ENCODE peak calls at places on chromosomes 16 and 17, in five cellular contexts. One of them, this sample, is unnamed. For H3K4me1 and H3K36me3, the result is how much of the 10 kb centered on the place peaks cover.

GRCh38 chr16:17887963-17888362 is 417.2 kb upstream of the XYLT1 start:
- DNase-seq in GM23338: no peak
- DNase-seq in esophagus muscularis mucosa: peak
- DNase-seq in transverse colon: no peak
- DNase-seq in endothelial cell of umbilical vein: no peak
- DNase-seq in this sample: no peak

GRCh38 chr16:68097088-68097487 is 11.9 kb downstream of the NFATC3 start:
- DNase-seq in GM23338: no peak
- DNase-seq in esophagus muscularis mucosa: no peak
- DNase-seq in transverse colon: no peak
- DNase-seq in endothelial cell of umbilical vein: no peak
- DNase-seq in this sample: no peak

GRCh38 chr17:34173221-34173620 is 81.9 kb upstream of the CCL2 start:
- DNase-seq in transverse colon: no peak
- DNase-seq in endothelial cell of umbilical vein: no peak
- DNase-seq in esophagus muscularis mucosa: no peak
- DNase-seq in GM23338: no peak
- DNase-seq in this sample: no peak

GRCh38 chr17:68458260-68459029 is 1.1 kb upstream of the WIPI1 start:
- DNase-seq in esophagus muscularis mucosa: no peak
- DNase-seq in transverse colon: no peak
- DNase-seq in endothelial cell of umbilical vein: no peak
- DNase-seq in GM23338: no peak
- DNase-seq in this sample: no peak

GRCh38 chr16:732936-733335 is 6.0 kb downstream of the HAGHL start:
- DNase-seq in transverse colon: no peak
- DNase-seq in endothelial cell of umbilical vein: no peak
- DNase-seq in esophagus muscularis mucosa: no peak
- DNase-seq in GM23338: peak
- DNase-seq in this sample: peak

GRCh38 chr17:13321932-13322701 is 279.6 kb downstream of the HS3ST3A1 start:
- DNase-seq in transverse colon: no peak
- DNase-seq in esophagus muscularis mucosa: no peak
- DNase-seq in GM23338: no peak
- DNase-seq in endothelial cell of umbilical vein: no peak
- DNase-seq in this sample: no peak

GRCh38 chr16:87367556-87367955 is 16.0 kb downstream of the FBXO31 start:
- DNase-seq in endothelial cell of umbilical vein: no peak
- DNase-seq in transverse colon: no peak
- DNase-seq in GM23338: no peak
- DNase-seq in esophagus muscularis mucosa: no peak
- DNase-seq in this sample: no peak

GRCh38 chr17:74730491-74731346 is 6.3 kb upstream of the RAB37 start:
- DNase-seq in GM23338: no peak
- DNase-seq in esophagus muscularis mucosa: no peak
- DNase-seq in transverse colon: peak
- DNase-seq in endothelial cell of umbilical vein: no peak
- DNase-seq in this sample: peak

GRCh38 chr16:56682703-56683397 is 580 bp downstream of the MT1X start:
- DNase-seq in endothelial cell of umbilical vein: no peak
- DNase-seq in transverse colon: peak
- DNase-seq in esophagus muscularis mucosa: no peak
- DNase-seq in GM23338: peak
- DNase-seq in this sample: no peak

GRCh38 chr16:86387461-86388440 is 122.6 kb upstream of the FOXF1 start:
- DNase-seq in esophagus muscularis mucosa: no peak
- DNase-seq in endothelial cell of umbilical vein: peak
- DNase-seq in GM23338: no peak
- DNase-seq in transverse colon: no peak
- DNase-seq in this sample: no peak

GRCh38 chr16:23342083-23342640 is 40.1 kb downstream of the SCNN1B start:
- DNase-seq in transverse colon: no peak
- DNase-seq in endothelial cell of umbilical vein: no peak
- DNase-seq in GM23338: no peak
- DNase-seq in esophagus muscularis mucosa: no peak
- DNase-seq in this sample: no peak

GRCh38 chr16:2196162-2196980 is at the start of gene CASKIN1:
- DNase-seq in esophagus muscularis mucosa: no peak
- DNase-seq in transverse colon: no peak
- DNase-seq in endothelial cell of umbilical vein: no peak
- DNase-seq in GM23338: peak
- DNase-seq in this sample: no peak

GRCh38 chr17:71919181-71919580 is 201.6 kb upstream of the SOX9 start:
- DNase-seq in GM23338: no peak
- DNase-seq in transverse colon: no peak
- DNase-seq in endothelial cell of umbilical vein: no peak
- DNase-seq in esophagus muscularis mucosa: no peak
- DNase-seq in this sample: no peak

GRCh38 chr17:11031787-11032186 is 193.9 kb upstream of the PIRT start:
- DNase-seq in esophagus muscularis mucosa: no peak
- DNase-seq in transverse colon: no peak
- DNase-seq in endothelial cell of umbilical vein: no peak
- DNase-seq in GM23338: peak
- DNase-seq in this sample: no peak

GRCh38 chr16:25155553-25156460 is 44.3 kb downstream of the LCMT1 start:
- DNase-seq in esophagus muscularis mucosa: no peak
- DNase-seq in GM23338: no peak
- DNase-seq in endothelial cell of umbilical vein: peak
- DNase-seq in transverse colon: no peak
- DNase-seq in this sample: no peak

GRCh38 chr16:56889206-56889605 is 24.2 kb downstream of the SLC12A3 start:
- DNase-seq in endothelial cell of umbilical vein: no peak
- DNase-seq in transverse colon: peak
- DNase-seq in esophagus muscularis mucosa: no peak
- DNase-seq in GM23338: no peak
- DNase-seq in this sample: no peak

GRCh38 chr17:65588194-65588808 is 26.9 kb upstream of the AXIN2 start:
- DNase-seq in esophagus muscularis mucosa: no peak
- DNase-seq in transverse colon: peak
- DNase-seq in GM23338: no peak
- DNase-seq in endothelial cell of umbilical vein: no peak
- DNase-seq in this sample: peak

GRCh38 chr16:12341423-12341822 is 364.9 kb downstream of the SNX29 start:
- DNase-seq in esophagus muscularis mucosa: no peak
- DNase-seq in GM23338: no peak
- DNase-seq in endothelial cell of umbilical vein: peak
- DNase-seq in transverse colon: no peak
- DNase-seq in this sample: no peak

GRCh38 chr16:11743308-11744074 is 834 bp upstream of the TXNDC11 start:
- DNase-seq in endothelial cell of umbilical vein: peak
- DNase-seq in transverse colon: peak
- DNase-seq in esophagus muscularis mucosa: no peak
- DNase-seq in GM23338: no peak
- DNase-seq in this sample: peak

GRCh38 chr16:4386452-4386813 is 14.8 kb downstream of the VASN start:
- DNase-seq in transverse colon: no peak
- DNase-seq in endothelial cell of umbilical vein: no peak
- DNase-seq in GM23338: no peak
- DNase-seq in esophagus muscularis mucosa: no peak
- DNase-seq in this sample: no peak

GRCh38 chr17:34254651-34255380 is at the start of gene CCL2:
- DNase-seq in GM23338: peak
- DNase-seq in esophagus muscularis mucosa: peak
- DNase-seq in transverse colon: peak
- DNase-seq in endothelial cell of umbilical vein: peak
- DNase-seq in this sample: peak

GRCh38 chr16:31710134-31710533 is 163.5 kb upstream of the ZNF267 start:
- DNase-seq in endothelial cell of umbilical vein: no peak
- DNase-seq in esophagus muscularis mucosa: no peak
- DNase-seq in transverse colon: no peak
- DNase-seq in GM23338: no peak
- DNase-seq in this sample: no peak

GRCh38 chr17:49337900-49338299 is 24.1 kb downstream of the ZNF652 start:
- DNase-seq in endothelial cell of umbilical vein: peak
- DNase-seq in transverse colon: no peak
- DNase-seq in GM23338: no peak
- DNase-seq in esophagus muscularis mucosa: no peak
- DNase-seq in this sample: no peak

GRCh38 chr16:66857437-66857836 is 13.2 kb downstream of the CA7 start:
- DNase-seq in GM23338: no peak
- DNase-seq in esophagus muscularis mucosa: no peak
- DNase-seq in transverse colon: no peak
- DNase-seq in endothelial cell of umbilical vein: no peak
- DNase-seq in this sample: no peak

GRCh38 chr16:85613609-85614337 is 651 bp downstream of the GSE1 start:
- DNase-seq in transverse colon: peak
- DNase-seq in GM23338: peak
- DNase-seq in endothelial cell of umbilical vein: no peak
- DNase-seq in esophagus muscularis mucosa: no peak
- DNase-seq in this sample: peak

GRCh38 chr17:76371656-76372628 is 12.5 kb upstream of the SPHK1 start:
- DNase-seq in transverse colon: no peak
- DNase-seq in esophagus muscularis mucosa: no peak
- DNase-seq in GM23338: no peak
- DNase-seq in endothelial cell of umbilical vein: peak
- DNase-seq in this sample: no peak

GRCh38 chr16:25134306-25134705 is 22.8 kb downstream of the LCMT1 start:
- DNase-seq in transverse colon: no peak
- DNase-seq in esophagus muscularis mucosa: no peak
- DNase-seq in GM23338: no peak
- DNase-seq in endothelial cell of umbilical vein: no peak
- DNase-seq in this sample: no peak

GRCh38 chr17:79617740-79618382 is 7.0 kb upstream of the RBFOX3 start:
- DNase-seq in transverse colon: no peak
- DNase-seq in GM23338: no peak
- DNase-seq in endothelial cell of umbilical vein: no peak
- DNase-seq in esophagus muscularis mucosa: no peak
- DNase-seq in this sample: no peak
- H3K4me1 ChIP-seq in transverse colon: under half
- H3K4me1 ChIP-seq in GM23338: under half
- H3K4me1 ChIP-seq in endothelial cell of umbilical vein: under half
- H3K4me1 ChIP-seq in esophagus muscularis mucosa: under half
- H3K4me1 ChIP-seq in this sample: under half

GRCh38 chr17:1787301-1787902 is 25.5 kb downstream of the SERPINF1 start:
- DNase-seq in esophagus muscularis mucosa: no peak
- DNase-seq in transverse colon: peak
- DNase-seq in endothelial cell of umbilical vein: peak
- DNase-seq in GM23338: no peak
- DNase-seq in this sample: peak
- TF ChIP-seq POLR2AphosphoS5 in esophagus muscularis mucosa: peak
- TF ChIP-seq POLR2AphosphoS5 in transverse colon: peak
- TF ChIP-seq POLR2AphosphoS5 in endothelial cell of umbilical vein: peak
- TF ChIP-seq POLR2AphosphoS5 in GM23338: no peak
- TF ChIP-seq POLR2AphosphoS5 in this sample: no peak

GRCh38 chr17:79890706-79891105 is 51.5 kb upstream of the CBX4 start:
- DNase-seq in endothelial cell of umbilical vein: no peak
- DNase-seq in GM23338: no peak
- DNase-seq in transverse colon: no peak
- DNase-seq in esophagus muscularis mucosa: no peak
- DNase-seq in this sample: no peak
- H3K36me3 ChIP-seq in endothelial cell of umbilical vein: under half
- H3K36me3 ChIP-seq in GM23338: under half
- H3K36me3 ChIP-seq in transverse colon: under half
- H3K36me3 ChIP-seq in esophagus muscularis mucosa: under half
- H3K36me3 ChIP-seq in this sample: under half

DNA sequence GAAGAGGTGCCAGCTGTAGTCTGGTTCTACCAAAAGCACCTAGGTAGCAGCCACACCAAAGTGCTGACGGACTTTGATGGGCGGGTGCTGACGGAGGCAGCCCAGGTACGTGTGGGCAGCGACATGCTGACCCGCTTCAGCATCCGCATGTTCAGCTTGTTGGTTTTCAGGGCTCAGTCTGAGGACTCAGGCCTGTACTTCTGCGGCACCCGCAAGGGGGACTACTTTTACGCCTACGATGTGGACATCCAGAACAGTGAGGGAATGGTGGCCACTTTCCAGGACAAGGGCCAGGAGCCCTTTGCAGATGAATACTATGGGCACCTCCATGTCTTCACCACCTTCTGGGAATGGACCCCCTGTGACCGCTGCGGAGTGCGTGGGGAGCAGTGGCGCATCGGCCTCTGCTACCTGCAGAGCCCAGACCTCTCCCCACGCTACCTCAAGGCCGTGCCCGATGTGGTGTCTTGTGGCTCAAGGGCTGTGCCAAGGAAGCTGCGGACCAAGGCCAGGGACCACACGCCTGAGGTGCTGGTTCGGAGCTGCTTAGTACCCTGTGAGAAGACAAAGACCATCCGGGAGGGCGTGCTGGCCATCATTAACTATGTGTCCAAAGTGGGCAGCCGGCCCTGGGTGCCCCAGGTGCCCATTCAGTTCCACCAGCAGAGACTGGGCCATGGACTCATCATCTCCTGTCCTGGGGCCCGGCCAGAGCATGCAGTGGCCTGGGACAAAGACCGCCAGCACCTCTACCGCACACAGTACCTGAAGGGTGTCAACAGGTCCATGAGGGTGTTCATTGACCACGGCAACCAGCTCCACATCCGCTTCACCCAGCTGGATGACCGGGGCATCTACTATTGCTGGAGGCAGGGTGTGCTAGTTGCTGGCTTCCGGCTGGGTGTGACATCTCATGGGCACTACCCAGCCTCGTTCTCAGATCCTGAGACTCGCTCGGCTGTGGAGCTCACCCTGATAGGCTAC is 5.0 kb upstream of the EFTUD2 start:
- DNase-seq in endothelial cell of umbilical vein: no peak
- DNase-seq in esophagus muscularis mucosa: no peak
- DNase-seq in transverse colon: no peak
- DNase-seq in GM23338: no peak
- DNase-seq in this sample: no peak
- H3K4me1 ChIP-seq in endothelial cell of umbilical vein: under half
- H3K4me1 ChIP-seq in esophagus muscularis mucosa: under half
- H3K4me1 ChIP-seq in transverse colon: under half
- H3K4me1 ChIP-seq in GM23338: under half
- H3K4me1 ChIP-seq in this sample: under half

GRCh38 chr17:50527949-50528474 is 4.5 kb upstream of the EPN3 start:
- DNase-seq in GM23338: no peak
- DNase-seq in transverse colon: no peak
- DNase-seq in esophagus muscularis mucosa: no peak
- DNase-seq in endothelial cell of umbilical vein: no peak
- DNase-seq in this sample: no peak
- TF ChIP-seq POLR2AphosphoS5 in GM23338: no peak
- TF ChIP-seq POLR2AphosphoS5 in transverse colon: no peak
- TF ChIP-seq POLR2AphosphoS5 in esophagus muscularis mucosa: no peak
- TF ChIP-seq POLR2AphosphoS5 in endothelial cell of umbilical vein: no peak
- TF ChIP-seq POLR2AphosphoS5 in this sample: no peak

This sample was measured in upper lobe of left lung.